ENCODE peak calls at places on chromosomes 5 and 9, in nine cellular contexts. One of them, this sample, is unnamed.

GRCh38 chr5:168299372-168299771 is 7.9 kb downstream of the WWC1 start:
- DNase-seq in body of pancreas: no peak
- DNase-seq in IMR-90: no peak
- DNase-seq in cardiac muscle cell: no peak
- DNase-seq in SK-N-SH: no peak
- DNase-seq in lower lobe of right lung: no peak
- DNase-seq in coronary artery: no peak
- DNase-seq in CD8-positive, alpha-beta memory T cell: no peak
- DNase-seq in H9: no peak
- DNase-seq in this sample: no peak

GRCh38 chr9:87040410-87041009 is 93.2 kb upstream of the GAS1 start:
- DNase-seq in body of pancreas: no peak
- DNase-seq in IMR-90: no peak
- DNase-seq in cardiac muscle cell: no peak
- DNase-seq in SK-N-SH: no peak
- DNase-seq in lower lobe of right lung: no peak
- DNase-seq in coronary artery: no peak
- DNase-seq in CD8-positive, alpha-beta memory T cell: no peak
- DNase-seq in H9: no peak
- DNase-seq in this sample: no peak

GRCh38 chr5:79512692-79513518 is 1.0 kb downstream of the HOMER1 start:
- DNase-seq in body of pancreas: no peak
- DNase-seq in IMR-90: peak
- DNase-seq in cardiac muscle cell: peak
- DNase-seq in SK-N-SH: peak
- DNase-seq in lower lobe of right lung: no peak
- DNase-seq in coronary artery: no peak
- DNase-seq in CD8-positive, alpha-beta memory T cell: no peak
- DNase-seq in H9: peak
- DNase-seq in this sample: no peak

GRCh38 chr5:51382759-51383493 is at the start of gene ISL1:
- DNase-seq in body of pancreas: peak
- DNase-seq in IMR-90: peak
- DNase-seq in cardiac muscle cell: peak
- DNase-seq in SK-N-SH: peak
- DNase-seq in lower lobe of right lung: peak
- DNase-seq in coronary artery: no peak
- DNase-seq in CD8-positive, alpha-beta memory T cell: no peak
- DNase-seq in H9: peak
- DNase-seq in this sample: peak

GRCh38 chr5:126499742-126500396 is 76.7 kb downstream of the GRAMD2B start:
- DNase-seq in body of pancreas: no peak
- DNase-seq in IMR-90: no peak
- DNase-seq in cardiac muscle cell: peak
- DNase-seq in SK-N-SH: peak
- DNase-seq in lower lobe of right lung: no peak
- DNase-seq in coronary artery: no peak
- DNase-seq in CD8-positive, alpha-beta memory T cell: peak
- DNase-seq in H9: peak
- DNase-seq in this sample: no peak

GRCh38 chr9:126612813-126613641 is 701 bp upstream of the LMX1B start:
- DNase-seq in body of pancreas: no peak
- DNase-seq in IMR-90: no peak
- DNase-seq in cardiac muscle cell: no peak
- DNase-seq in SK-N-SH: peak
- DNase-seq in lower lobe of right lung: no peak
- DNase-seq in coronary artery: no peak
- DNase-seq in CD8-positive, alpha-beta memory T cell: no peak
- DNase-seq in H9: peak
- DNase-seq in this sample: no peak

GRCh38 chr5:71988808-71989207 is 118.5 kb upstream of the MAP1B start:
- DNase-seq in body of pancreas: no peak
- DNase-seq in IMR-90: no peak
- DNase-seq in cardiac muscle cell: no peak
- DNase-seq in SK-N-SH: no peak
- DNase-seq in lower lobe of right lung: no peak
- DNase-seq in coronary artery: no peak
- DNase-seq in CD8-positive, alpha-beta memory T cell: no peak
- DNase-seq in H9: no peak
- DNase-seq in this sample: no peak

GRCh38 chr5:16712178-16712577 is 95.4 kb upstream of the RETREG1 start:
- DNase-seq in body of pancreas: no peak
- DNase-seq in IMR-90: no peak
- DNase-seq in cardiac muscle cell: no peak
- DNase-seq in SK-N-SH: no peak
- DNase-seq in lower lobe of right lung: no peak
- DNase-seq in coronary artery: no peak
- DNase-seq in CD8-positive, alpha-beta memory T cell: no peak
- DNase-seq in H9: no peak
- DNase-seq in this sample: no peak

GRCh38 chr9:68844623-68845612 is 139.9 kb downstream of the PIP5K1B start:
- DNase-seq in body of pancreas: peak
- DNase-seq in IMR-90: peak
- DNase-seq in cardiac muscle cell: peak
- DNase-seq in SK-N-SH: peak
- DNase-seq in lower lobe of right lung: no peak
- DNase-seq in coronary artery: no peak
- DNase-seq in CD8-positive, alpha-beta memory T cell: peak
- DNase-seq in H9: peak
- DNase-seq in this sample: no peak

GRCh38 chr5:10272053-10272869 is 22.2 kb downstream of the CCT5 start:
- DNase-seq in body of pancreas: no peak
- DNase-seq in IMR-90: no peak
- DNase-seq in cardiac muscle cell: no peak
- DNase-seq in SK-N-SH: no peak
- DNase-seq in lower lobe of right lung: no peak
- DNase-seq in coronary artery: peak
- DNase-seq in CD8-positive, alpha-beta memory T cell: no peak
- DNase-seq in H9: no peak
- DNase-seq in this sample: no peak

GRCh38 chr5:2894347-2895135 is 143.1 kb upstream of the IRX2 start:
- DNase-seq in body of pancreas: no peak
- DNase-seq in IMR-90: no peak
- DNase-seq in cardiac muscle cell: peak
- DNase-seq in SK-N-SH: no peak
- DNase-seq in lower lobe of right lung: no peak
- DNase-seq in coronary artery: peak
- DNase-seq in CD8-positive, alpha-beta memory T cell: no peak
- DNase-seq in H9: peak
- DNase-seq in this sample: no peak

GRCh38 chr9:17009071-17009470 is 125.8 kb upstream of the CNTLN start:
- DNase-seq in body of pancreas: no peak
- DNase-seq in IMR-90: no peak
- DNase-seq in cardiac muscle cell: no peak
- DNase-seq in SK-N-SH: no peak
- DNase-seq in lower lobe of right lung: no peak
- DNase-seq in coronary artery: no peak
- DNase-seq in CD8-positive, alpha-beta memory T cell: no peak
- DNase-seq in H9: no peak
- DNase-seq in this sample: no peak

GRCh38 chr5:35198096-35198495 is 32.2 kb downstream of the PRLR start:
- DNase-seq in body of pancreas: peak
- DNase-seq in IMR-90: peak
- DNase-seq in cardiac muscle cell: no peak
- DNase-seq in SK-N-SH: peak
- DNase-seq in lower lobe of right lung: peak
- DNase-seq in coronary artery: no peak
- DNase-seq in CD8-positive, alpha-beta memory T cell: no peak
- DNase-seq in H9: no peak
- DNase-seq in this sample: no peak

GRCh38 chr9:35070823-35071813 is 1.3 kb downstream of the VCP start:
- DNase-seq in body of pancreas: peak
- DNase-seq in IMR-90: peak
- DNase-seq in cardiac muscle cell: no peak
- DNase-seq in SK-N-SH: no peak
- DNase-seq in lower lobe of right lung: no peak
- DNase-seq in coronary artery: no peak
- DNase-seq in CD8-positive, alpha-beta memory T cell: no peak
- DNase-seq in H9: no peak
- DNase-seq in this sample: no peak

GRCh38 chr5:176670449-176670848 is 23.2 kb downstream of the TSPAN17 start:
- DNase-seq in body of pancreas: no peak
- DNase-seq in IMR-90: no peak
- DNase-seq in cardiac muscle cell: no peak
- DNase-seq in SK-N-SH: no peak
- DNase-seq in lower lobe of right lung: no peak
- DNase-seq in coronary artery: no peak
- DNase-seq in CD8-positive, alpha-beta memory T cell: no peak
- DNase-seq in H9: no peak
- DNase-seq in this sample: no peak

DNA sequence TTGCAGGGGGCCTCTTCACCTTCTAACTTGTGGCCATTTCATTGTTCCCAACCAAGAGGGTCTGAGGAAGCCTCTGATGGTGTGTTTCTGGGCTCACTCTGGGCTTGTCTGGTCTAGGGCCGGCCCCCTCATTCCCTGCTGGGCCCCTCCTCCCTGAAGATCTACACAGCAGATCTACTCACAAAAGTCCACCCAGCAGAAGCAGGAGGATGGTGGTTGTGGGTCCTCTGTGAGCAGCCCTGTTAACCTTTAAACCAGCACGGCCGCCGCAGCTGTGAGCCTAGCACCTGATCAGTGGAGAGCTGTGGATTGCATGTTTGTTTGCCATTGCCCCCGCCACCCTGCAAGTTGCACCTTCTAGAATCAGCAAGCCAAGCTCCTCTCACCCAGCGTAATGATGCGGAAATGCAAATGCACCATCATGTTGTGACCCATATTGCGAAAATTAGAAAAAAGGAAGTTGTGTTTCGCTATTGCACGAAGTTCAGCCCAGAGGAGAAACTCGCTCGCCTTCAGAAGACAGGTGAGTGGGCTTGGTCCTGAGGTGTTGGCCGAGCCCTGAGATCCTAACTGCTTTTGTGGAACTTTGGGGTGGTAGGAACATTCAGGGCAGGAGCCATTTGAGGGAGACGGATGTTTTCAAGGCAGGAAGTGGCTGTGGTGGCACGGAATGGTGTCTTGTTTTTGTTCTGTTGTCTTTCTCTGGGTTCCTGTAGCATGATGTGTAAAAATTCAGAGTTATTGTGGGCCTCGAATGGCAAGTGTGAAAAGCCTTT is 16.7 kb downstream of the FGD3 start:
- DNase-seq in body of pancreas: peak
- DNase-seq in IMR-90: no peak
- DNase-seq in cardiac muscle cell: no peak
- DNase-seq in SK-N-SH: no peak
- DNase-seq in lower lobe of right lung: peak
- DNase-seq in coronary artery: no peak
- DNase-seq in CD8-positive, alpha-beta memory T cell: peak
- DNase-seq in H9: no peak
- DNase-seq in this sample: no peak
- H3K27ac ChIP-seq in body of pancreas: peak
- H3K27ac ChIP-seq in IMR-90: no peak
- H3K27ac ChIP-seq in cardiac muscle cell: no peak
- H3K27ac ChIP-seq in SK-N-SH: no peak
- H3K27ac ChIP-seq in lower lobe of right lung: peak
- H3K27ac ChIP-seq in coronary artery: peak
- H3K27ac ChIP-seq in CD8-positive, alpha-beta memory T cell: peak
- H3K27ac ChIP-seq in H9: no peak
- H3K27ac ChIP-seq in this sample: no peak

DNA sequence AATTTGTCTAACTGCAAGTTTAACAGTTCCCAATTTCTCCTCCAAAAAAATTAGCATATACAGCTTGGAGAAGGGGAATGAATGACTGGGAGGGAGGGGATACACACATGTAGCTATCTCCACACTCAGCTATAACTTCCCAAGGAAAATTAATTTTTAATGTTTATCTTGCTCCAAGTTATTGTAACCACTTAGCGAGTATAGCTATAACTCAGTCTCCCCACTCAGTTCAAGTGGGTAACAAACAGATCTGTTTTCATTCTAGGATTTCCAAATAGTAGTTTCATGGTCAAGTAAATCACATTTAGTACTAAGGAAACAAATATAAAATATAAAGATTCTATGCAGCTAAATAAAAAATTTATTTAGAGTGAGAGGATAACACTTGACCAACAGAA is 10.0 kb upstream of the NFIB start:
- DNase-seq in body of pancreas: no peak
- DNase-seq in IMR-90: no peak
- DNase-seq in cardiac muscle cell: no peak
- DNase-seq in SK-N-SH: no peak
- DNase-seq in lower lobe of right lung: no peak
- DNase-seq in coronary artery: no peak
- DNase-seq in CD8-positive, alpha-beta memory T cell: no peak
- DNase-seq in H9: no peak
- DNase-seq in this sample: no peak
- H3K27ac ChIP-seq in body of pancreas: peak
- H3K27ac ChIP-seq in IMR-90: no peak
- H3K27ac ChIP-seq in cardiac muscle cell: no peak
- H3K27ac ChIP-seq in SK-N-SH: peak
- H3K27ac ChIP-seq in lower lobe of right lung: peak
- H3K27ac ChIP-seq in coronary artery: peak
- H3K27ac ChIP-seq in CD8-positive, alpha-beta memory T cell: no peak
- H3K27ac ChIP-seq in H9: no peak
- H3K27ac ChIP-seq in this sample: no peak

DNA sequence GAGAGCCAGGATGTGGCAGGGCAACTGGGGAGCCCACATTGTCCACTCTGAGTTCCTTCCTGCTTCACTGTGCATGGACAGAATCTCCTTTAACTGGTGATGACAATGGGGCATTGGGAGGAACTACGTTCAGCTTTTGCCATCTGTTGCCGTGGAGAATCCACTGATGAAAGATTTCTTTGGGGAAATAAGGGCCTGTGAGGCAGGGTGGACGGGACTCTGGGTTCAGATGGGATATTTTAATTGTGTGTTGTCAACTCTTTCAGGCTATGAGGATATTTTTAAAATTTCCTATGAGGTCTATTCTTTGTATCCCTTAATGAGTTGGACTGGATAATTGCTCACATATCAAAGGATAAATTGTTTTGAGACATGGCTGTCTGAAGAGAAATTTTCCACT is 78.3 kb downstream of the TNC start:
- DNase-seq in body of pancreas: no peak
- DNase-seq in IMR-90: no peak
- DNase-seq in cardiac muscle cell: no peak
- DNase-seq in SK-N-SH: no peak
- DNase-seq in lower lobe of right lung: no peak
- DNase-seq in coronary artery: no peak
- DNase-seq in CD8-positive, alpha-beta memory T cell: no peak
- DNase-seq in H9: no peak
- DNase-seq in this sample: no peak
- H3K27ac ChIP-seq in body of pancreas: no peak
- H3K27ac ChIP-seq in IMR-90: no peak
- H3K27ac ChIP-seq in cardiac muscle cell: no peak
- H3K27ac ChIP-seq in SK-N-SH: no peak
- H3K27ac ChIP-seq in lower lobe of right lung: no peak
- H3K27ac ChIP-seq in coronary artery: no peak
- H3K27ac ChIP-seq in CD8-positive, alpha-beta memory T cell: no peak
- H3K27ac ChIP-seq in H9: no peak
- H3K27ac ChIP-seq in this sample: no peak

DNA sequence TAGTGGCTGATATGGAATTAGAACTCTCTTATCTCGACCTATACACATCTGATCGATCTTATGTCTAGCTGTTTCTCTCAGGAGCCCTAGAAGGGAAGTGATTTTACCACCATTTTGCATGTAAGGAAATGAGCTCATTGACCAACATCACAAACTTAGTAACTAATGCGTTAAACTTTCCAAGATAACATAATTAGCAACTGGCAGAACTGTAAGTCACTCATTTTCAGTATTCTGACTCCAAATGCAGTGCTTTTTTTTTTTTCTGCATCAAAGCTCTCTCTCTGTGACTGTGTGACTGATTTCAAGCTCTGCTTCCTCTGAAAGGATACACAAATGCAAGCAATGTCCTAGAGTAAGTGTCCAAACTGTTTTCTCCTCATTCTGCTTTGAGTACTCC is 68.1 kb upstream of the FBXL7 start:
- DNase-seq in body of pancreas: no peak
- DNase-seq in IMR-90: no peak
- DNase-seq in cardiac muscle cell: no peak
- DNase-seq in SK-N-SH: no peak
- DNase-seq in lower lobe of right lung: no peak
- DNase-seq in coronary artery: no peak
- DNase-seq in CD8-positive, alpha-beta memory T cell: no peak
- DNase-seq in H9: no peak
- DNase-seq in this sample: no peak
- H3K27ac ChIP-seq in body of pancreas: no peak
- H3K27ac ChIP-seq in IMR-90: no peak
- H3K27ac ChIP-seq in cardiac muscle cell: no peak
- H3K27ac ChIP-seq in SK-N-SH: no peak
- H3K27ac ChIP-seq in lower lobe of right lung: no peak
- H3K27ac ChIP-seq in coronary artery: no peak
- H3K27ac ChIP-seq in CD8-positive, alpha-beta memory T cell: no peak
- H3K27ac ChIP-seq in H9: no peak
- H3K27ac ChIP-seq in this sample: no peak

This sample was measured in epithelial cell of prostate.